ENCODE peak calls at places on chromosomes 6 and 20, in five cellular contexts. A is heart left ventricle, Y is mammary epithelial cell, I is HCT116, D is colonic mucosa. W is an unnamed sample.

GRCh38 chr6:54877713-54878317 is 31.2 kb downstream of the FAM83B start:
- DNase-seq in A (no peak), Y (no peak), D (no peak), I (no peak), W (no peak)

GRCh38 chr6:70108230-70108629 is 194.7 kb downstream of the COL9A1 start:
- DNase-seq in I (peak; percentile 10), Y (peak; percentile 8), D (no peak), A (no peak), W (no peak)

GRCh38 chr6:135148889-135149288 is 32.2 kb upstream of the MYB start:
- DNase-seq in I (no peak), D (no peak), A (no peak), Y (no peak), W (no peak)

GRCh38 chr20:5945963-5946362 is 4.4 kb downstream of the TRMT6 start:
- DNase-seq in I (no peak), Y (peak; percentile 86), A (no peak), D (no peak), W (no peak)

GRCh38 chr6:4487538-4487937 is 288.7 kb upstream of the CDYL start:
- DNase-seq in A (no peak), Y (peak; percentile 80), I (peak; percentile 82), D (no peak), W (no peak)

GRCh38 chr6:110404602-110405001 is 10.8 kb downstream of the DDO start:
- DNase-seq in A (no peak), D (no peak), Y (no peak), I (no peak), W (no peak)

GRCh38 chr6:135117413-135117968 is 62.9 kb upstream of the HBS1L start:
- DNase-seq in Y (no peak), D (no peak), I (no peak), A (no peak), W (no peak)

GRCh38 chr6:167819640-167820039 is 7.1 kb upstream of the AFDN start:
- DNase-seq in Y (no peak), I (no peak), D (no peak), A (no peak), W (no peak)

GRCh38 chr6:55069132-55069781 is 105.1 kb upstream of the HCRTR2 start:
- DNase-seq in D (peak; percentile 67), Y (peak; percentile 39), A (no peak), I (peak; percentile 49), W (no peak)

GRCh38 chr6:35804996-35805736 is at the start of gene LHFPL5:
- DNase-seq in A (peak; percentile 72), I (no peak), D (peak; percentile 32), Y (no peak), W (no peak)

DNA sequence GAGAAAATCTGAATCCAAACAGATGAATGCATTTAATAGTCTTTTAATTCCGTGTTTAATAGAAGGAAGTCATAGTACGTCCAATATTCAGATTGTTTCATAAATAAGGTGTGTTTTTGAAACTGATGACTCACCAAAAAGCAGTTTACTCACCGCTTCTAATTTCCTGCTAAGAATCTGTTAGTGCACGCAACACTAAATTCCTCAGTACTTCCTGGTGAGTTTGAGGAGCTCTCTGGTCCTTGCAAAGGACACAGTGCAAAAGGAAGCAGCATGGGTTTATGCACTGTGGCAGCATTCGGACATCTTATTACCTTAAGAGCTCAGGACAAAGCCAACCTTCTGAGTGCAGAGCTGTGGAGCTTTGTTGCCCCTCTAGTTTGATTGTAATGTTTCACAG is 2.3 kb upstream of the ADGRF1 start:
- DNase-seq in D (peak; percentile 27), Y (peak; percentile 90), I (peak; percentile 65), A (no peak), W (no peak)
- H3K27ac ChIP-seq in D (peak overlapping the region; percentile 14), Y (peak overlapping the region; percentile 98), I (peak overlapping the region; percentile 68), A (no peak overlapping the region), W (no peak overlapping the region)

GRCh38 chr6:160036790-160037206 is 67.9 kb downstream of the IGF2R start:
- DNase-seq in I (no peak), A (no peak), D (no peak), Y (peak; percentile 81), W (no peak)
- H3K27ac ChIP-seq in I (no peak overlapping the region), A (peak overlapping the region; percentile 56), D (no peak overlapping the region), Y (peak overlapping the region; percentile 88), W (no peak overlapping the region)

GRCh38 chr6:16748028-16748319 is 13.3 kb downstream of the ATXN1 start:
- DNase-seq in I (no peak), A (no peak), Y (no peak), D (no peak), W (no peak)
- H3K27ac ChIP-seq in I (no peak overlapping the region), A (no peak overlapping the region), Y (no peak overlapping the region), D (peak overlapping the region; percentile 34), W (no peak overlapping the region)

GRCh38 chr6:53067307-53067706 is 2.1 kb downstream of the FBXO9 start:
- DNase-seq in I (no peak), Y (no peak), A (no peak), D (no peak), W (no peak)
- H3K27ac ChIP-seq in I (no peak overlapping the region), Y (no peak overlapping the region), A (no peak overlapping the region), D (no peak overlapping the region), W (no peak overlapping the region)

GRCh38 chr6:87012743-87013142 is 75.4 kb downstream of the HTR1E start:
- DNase-seq in D (no peak), A (no peak), I (no peak), Y (no peak), W (no peak)

GRCh38 chr6:87016772-87017171 is 78.1 kb downstream of the CGA start:
- DNase-seq in A (no peak), I (no peak), D (no peak), Y (no peak), W (no peak)

GRCh38 chr6:87012035-87012434 is 74.7 kb downstream of the HTR1E start:
- DNase-seq in D (no peak), I (no peak), A (no peak), Y (no peak), W (no peak)
- H3K27ac ChIP-seq in D (no peak overlapping the region), I (no peak overlapping the region), A (no peak overlapping the region), Y (no peak overlapping the region), W (no peak overlapping the region)

GRCh38 chr20:575230-575629 is 31.6 kb upstream of the CSNK2A1 start:
- DNase-seq in Y (no peak), A (no peak), I (no peak), D (no peak), W (no peak)

GRCh38 chr20:574297-574942 is 30.8 kb upstream of the CSNK2A1 start:
- DNase-seq in A (peak; percentile 72), Y (no peak), I (no peak), D (no peak), W (no peak)

GRCh38 chr20:573414-574296 is 30.1 kb upstream of the CSNK2A1 start:
- DNase-seq in Y (no peak), D (no peak), I (no peak), A (no peak), W (no peak)

GRCh38 chr20:576156-576555 is 32.6 kb upstream of the CSNK2A1 start:
- DNase-seq in I (no peak), D (no peak), Y (no peak), A (no peak), W (no peak)

DNA sequence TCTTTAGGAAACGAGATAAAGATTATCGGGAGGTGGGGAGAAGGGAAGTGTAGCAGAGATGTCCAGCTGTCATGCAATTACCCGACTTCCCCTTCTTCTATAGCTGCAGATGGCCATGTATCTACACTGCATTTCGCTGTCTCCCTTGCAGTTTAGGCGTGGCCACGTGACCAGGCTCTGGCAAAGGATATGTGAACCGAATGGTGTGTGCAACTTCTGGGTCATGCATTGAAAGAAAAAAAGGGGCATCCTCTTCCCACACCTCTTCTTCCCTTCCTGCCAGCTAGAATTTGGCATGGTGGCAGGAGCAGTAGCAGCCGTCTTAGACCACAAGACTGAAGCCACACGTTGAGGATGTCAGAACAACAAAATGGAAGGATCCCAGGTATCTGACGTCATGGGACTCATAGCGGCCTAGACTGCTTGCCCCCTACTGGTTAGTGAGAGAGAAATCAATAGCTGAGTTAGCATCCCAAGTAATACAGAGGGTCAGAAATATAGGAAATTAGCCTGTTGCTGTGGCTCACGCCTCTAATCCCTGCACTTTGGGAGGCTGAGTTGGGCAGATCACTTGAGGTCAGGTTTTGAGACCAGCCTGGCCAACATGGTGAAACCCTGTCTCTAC is 32.8 kb downstream of the TCF15 start:
- DNase-seq in A (no peak), D (no peak), Y (no peak), I (peak; percentile 77), W (no peak)
- H3K27ac ChIP-seq in A (peak overlapping the region; percentile 89), D (no peak overlapping the region), Y (no peak overlapping the region), I (no peak overlapping the region), W (no peak overlapping the region)

GRCh38 chr6:155201461-155202226 is 62.2 kb upstream of the CLDN20 start:
- DNase-seq in Y (peak; percentile 84), D (no peak), A (no peak), I (peak; percentile 28), W (no peak)
- H3K27ac ChIP-seq in Y (peak overlapping the region; percentile 19), D (no peak overlapping the region), A (no peak overlapping the region), I (peak overlapping the region; percentile 48), W (no peak overlapping the region)

DNA sequence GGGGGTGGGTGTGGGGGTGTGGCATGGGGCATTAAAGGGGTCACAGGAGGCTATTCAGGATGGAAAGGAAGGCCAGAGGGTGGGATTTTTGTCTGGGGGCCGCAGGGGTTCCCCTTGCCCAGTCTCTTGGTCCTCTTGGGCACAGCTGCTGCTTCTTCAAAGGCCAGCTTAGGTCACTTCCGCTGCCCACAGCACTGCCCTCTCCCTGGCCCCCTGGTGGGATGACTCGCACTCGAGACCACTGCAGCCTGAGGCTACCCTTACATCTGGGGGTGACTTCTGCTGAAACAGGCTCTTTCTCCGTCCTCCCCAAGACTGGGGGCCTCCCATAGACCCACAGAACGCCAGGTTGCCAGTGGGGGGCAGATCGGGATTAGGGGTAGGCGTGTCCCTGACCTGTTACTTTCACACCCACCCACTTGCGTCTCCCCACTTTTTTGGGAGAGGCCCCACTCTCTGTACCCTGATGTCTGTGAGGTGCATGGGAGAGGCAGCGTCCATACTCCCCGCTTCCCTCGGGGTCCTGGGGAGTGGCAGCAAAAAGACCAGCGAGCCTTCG is 1.3 kb downstream of the LKAAEAR1 start:
- DNase-seq in I (no peak), Y (no peak), A (no peak), D (no peak), W (no peak)
- H3K27ac ChIP-seq in I (no peak overlapping the region), Y (no peak overlapping the region), A (no peak overlapping the region), D (no peak overlapping the region), W (no peak overlapping the region)

DNA sequence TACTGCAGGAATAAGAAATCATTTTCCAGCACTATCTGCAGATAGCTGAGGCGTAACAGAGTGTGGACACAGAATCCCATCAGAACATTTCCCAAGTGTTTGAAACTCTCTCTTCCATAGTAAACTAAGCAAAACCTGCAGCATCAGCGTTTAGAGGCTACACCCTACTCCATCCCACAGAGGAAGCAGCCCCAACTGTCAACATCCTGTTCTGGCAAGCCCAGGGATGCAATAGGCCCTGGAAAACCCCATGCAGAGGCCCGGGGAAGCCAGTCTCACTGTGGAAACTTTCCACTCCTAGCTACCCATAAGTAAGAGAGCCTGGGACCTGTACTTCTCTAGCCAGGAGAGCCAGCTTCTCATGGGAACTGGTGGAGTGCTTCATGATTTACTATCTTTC is 129.4 kb downstream of the LY86 start:
- DNase-seq in A (no peak), I (no peak), Y (peak; percentile 74), D (no peak), W (no peak)
- H3K27ac ChIP-seq in A (peak overlapping the region; percentile 26), I (no peak overlapping the region), Y (no peak overlapping the region), D (no peak overlapping the region), W (no peak overlapping the region)